ENCODE peak calls at places on chromosomes 2 and 18, in five cellular contexts. K is memory B cell, F is astrocyte of the spinal cord, J is Peyer's patch, Q is M059J. X is an unnamed sample.

GRCh38 chr2:25236736-25237135 is 68.4 kb upstream of the POMC start:
- DNase-seq in F (no peak), Q (no peak), J (no peak), K (no peak), X (no peak)

GRCh38 chr2:158045362-158045761 is 56.3 kb upstream of the UPP2 start:
- DNase-seq in Q (no peak), K (no peak), F (no peak), J (no peak), X (peak)

GRCh38 chr2:219272995-219273394 is 6.2 kb upstream of the DNAJB2 start:
- DNase-seq in K (no peak), Q (peak), F (no peak), J (no peak), X (peak)

GRCh38 chr2:69138247-69138754 is 125.3 kb downstream of the ANTXR1 start:
- DNase-seq in Q (peak), K (no peak), F (peak), J (no peak), X (no peak)

GRCh38 chr18:69282371-69282770 is 118.3 kb upstream of the DOK6 start:
- DNase-seq in F (no peak), K (no peak), J (no peak), Q (no peak), X (no peak)

GRCh38 chr2:229714736-229715541 is 584 bp upstream of the DNER start:
- DNase-seq in Q (peak), K (peak), J (no peak), F (peak), X (peak)

GRCh38 chr18:57004366-57005121 is 142.3 kb upstream of the BOD1L2 start:
- DNase-seq in F (peak), K (no peak), J (no peak), Q (peak), X (no peak)

GRCh38 chr18:51253476-51253875 is 56.0 kb upstream of the MEX3C start:
- DNase-seq in Q (no peak), J (no peak), F (no peak), K (no peak), X (no peak)

GRCh38 chr2:92073036-92073814 is 2798.0 kb upstream of the TEKT4 start:
- DNase-seq in F (no peak), K (no peak), J (no peak), Q (no peak), X (no peak)

GRCh38 chr2:10863837-10864236 is 47.9 kb upstream of the KCNF1 start:
- DNase-seq in Q (peak), J (peak), F (no peak), K (no peak), X (no peak)

GRCh38 chr2:8609357-8609804 is 72.5 kb upstream of the ID2 start:
- DNase-seq in K (no peak), F (no peak), J (no peak), Q (no peak), X (no peak)

GRCh38 chr2:143720093-143720664 is 591.0 kb downstream of the ARHGAP15 start:
- DNase-seq in J (no peak), K (no peak), Q (no peak), F (no peak), X (no peak)

GRCh38 chr2:217489145-217489960 is 513.4 kb downstream of the TNS1 start:
- DNase-seq in Q (peak), K (no peak), F (peak), J (no peak), X (no peak)

GRCh38 chr18:21897811-21898210 is 157.2 kb downstream of the MIB1 start:
- DNase-seq in Q (peak), K (peak), F (peak), J (no peak), X (peak)

GRCh38 chr2:241612156-241613017 is 24.6 kb downstream of the THAP4 start:
- DNase-seq in J (no peak), K (no peak), Q (no peak), F (no peak), X (no peak)

GRCh38 chr2:48233005-48233404 is 296.9 kb upstream of the STON1 start:
- DNase-seq in K (no peak), Q (peak), F (no peak), J (no peak), X (no peak)

GRCh38 chr18:5456577-5457466 is 87.0 kb downstream of the EPB41L3 start:
- DNase-seq in F (peak), Q (peak), K (no peak), J (no peak), X (peak)

GRCh38 chr18:8750954-8751415 is 45.6 kb downstream of the MTCL1 start:
- DNase-seq in F (peak), Q (peak), K (no peak), J (no peak), X (no peak)

GRCh38 chr18:34153711-34154110 is 71.0 kb downstream of the NOL4 start:
- DNase-seq in F (peak), Q (peak), K (no peak), J (no peak), X (no peak)

GRCh38 chr2:7281802-7282201 is 364.6 kb downstream of the RNF144A start:
- DNase-seq in J (no peak), Q (no peak), F (no peak), K (no peak), X (no peak)

GRCh38 chr18:32530947-32531651 is 60.4 kb upstream of the GAREM1 start:
- DNase-seq in K (no peak), Q (peak), F (peak), J (no peak), X (no peak)

GRCh38 chr2:215652432-215652831 is 216.6 kb upstream of the FN1 start:
- DNase-seq in J (no peak), K (no peak), F (peak), Q (peak), X (no peak)

GRCh38 chr18:72089432-72089831 is 454.7 kb downstream of the CBLN2 start:
- DNase-seq in F (no peak), J (no peak), K (no peak), Q (no peak), X (no peak)

GRCh38 chr2:144730711-144731110 is 210.8 kb upstream of the ZEB2 start:
- DNase-seq in F (no peak), J (no peak), K (no peak), Q (no peak), X (no peak)

GRCh38 chr2:10993001-10993481 is 81.3 kb downstream of the KCNF1 start:
- DNase-seq in F (peak), K (no peak), J (no peak), Q (peak), X (no peak)

GRCh38 chr2:45207105-45207504 is 197.9 kb upstream of the SIX2 start:
- DNase-seq in J (no peak), K (no peak), F (no peak), Q (no peak), X (no peak)

GRCh38 chr2:23489471-23490400 is 104.8 kb downstream of the KLHL29 start:
- DNase-seq in Q (no peak), J (no peak), K (no peak), F (peak), X (no peak)

GRCh38 chr18:36298113-36298701 is 694 bp downstream of the FHOD3 start:
- DNase-seq in F (no peak), J (no peak), K (no peak), Q (peak), X (peak)

GRCh38 chr2:100603945-100604633 is 41.3 kb downstream of the PDCL3 start:
- DNase-seq in J (no peak), F (peak), K (no peak), Q (peak), X (no peak)

GRCh38 chr18:39571511-39571910 is 2005.9 kb upstream of the CELF4 start:
- DNase-seq in J (no peak), Q (peak), K (no peak), F (peak), X (no peak)

GRCh38 chr2:169366066-169366465 is 3.7 kb upstream of the LRP2 start:
- DNase-seq in Q (no peak), F (peak), K (no peak), J (no peak), X (no peak)

GRCh38 chr2:176554107-176555048 is 285.1 kb downstream of the MTX2 start:
- DNase-seq in Q (peak), K (peak), F (peak), J (no peak), X (peak)

GRCh38 chr2:55418072-55418471 is 1.6 kb downstream of the CCDC88A start:
- DNase-seq in J (no peak), Q (no peak), K (no peak), F (peak), X (no peak)

GRCh38 chr2:152423684-152424083 is 88.7 kb downstream of the FMNL2 start:
- DNase-seq in F (no peak), K (no peak), Q (no peak), J (no peak), X (no peak)

X was measured in WERI-Rb-1.